ENCODE peak calls at places on chromosomes 1 and 21, in eight cellular contexts. Z is colonic mucosa, H is fibroblast of lung, P is lower lobe of right lung, J is GM23338, O is IMR-90, B is sigmoid colon, T is tibial nerve. D is an unnamed sample.

GRCh38 chr1:31855038-31855845 is 39.4 kb upstream of the SPOCD1 start:
- DNase-seq in Z (peak; percentile 27), O (peak; percentile 75), P (no peak), H (peak; percentile 68), T (no peak), B (peak; percentile 37), J (no peak), D (peak; percentile 34)

GRCh38 chr1:169160845-169161511 is 54.5 kb downstream of the ATP1B1 start:
- DNase-seq in T (no peak), B (peak; percentile 78), O (peak; percentile 52), H (peak; percentile 67), J (no peak), P (no peak), Z (no peak), D (no peak)

GRCh38 chr21:45010096-45010495 is 64.3 kb upstream of the ADARB1 start:
- DNase-seq in H (no peak), J (no peak), T (no peak), P (no peak), Z (no peak), B (no peak), O (no peak), D (no peak)

GRCh38 chr21:26513212-26513611 is 59.9 kb downstream of the CYYR1 start:
- DNase-seq in T (no peak), P (no peak), O (no peak), J (no peak), H (peak; percentile 77), B (no peak), Z (no peak), D (peak; percentile 14)

GRCh38 chr1:170967042-170967910 is 31.9 kb downstream of the MROH9 start:
- DNase-seq in T (peak; percentile 24), H (peak; percentile 45), B (no peak), O (peak; percentile 63), J (peak; percentile 78), P (no peak), Z (no peak), D (peak; percentile 44)

GRCh38 chr1:15432327-15432726 is 5.9 kb upstream of the CTRC start:
- DNase-seq in J (peak; percentile 38), B (no peak), P (no peak), T (no peak), Z (peak; percentile 50), H (no peak), O (no peak), D (no peak)

GRCh38 chr1:174105086-174105485 is 54.2 kb upstream of the RABGAP1L start:
- DNase-seq in T (no peak), H (no peak), J (no peak), B (no peak), Z (no peak), P (no peak), O (no peak), D (no peak)

GRCh38 chr21:34907783-34908423 is 141.2 kb downstream of the RUNX1 start:
- DNase-seq in T (no peak), H (no peak), J (no peak), O (no peak), P (no peak), Z (no peak), B (no peak), D (no peak)

GRCh38 chr1:30049748-30050147 is 673.6 kb downstream of the MATN1 start:
- DNase-seq in P (no peak), B (no peak), H (no peak), Z (no peak), T (no peak), O (no peak), J (no peak), D (no peak)

GRCh38 chr21:34159617-34159883 is 86.2 kb downstream of the MRPS6 start:
- DNase-seq in J (no peak), P (no peak), T (no peak), O (no peak), H (no peak), B (no peak), Z (no peak), D (no peak)

GRCh38 chr1:242847390-242847993 is 323.0 kb upstream of the PLD5 start:
- DNase-seq in T (no peak), J (peak; percentile 63), H (peak; percentile 12), P (no peak), O (no peak), B (no peak), Z (no peak), D (no peak)

GRCh38 chr1:154837034-154837678 is 32.9 kb downstream of the KCNN3 start:
- DNase-seq in B (peak; percentile 87), O (no peak), Z (no peak), H (no peak), P (no peak), J (no peak), T (no peak), D (no peak)

GRCh38 chr1:54016343-54017282 is 1.4 kb downstream of the LDLRAD1 start:
- DNase-seq in O (peak; percentile 20), P (peak; percentile 59), J (peak; percentile 36), B (no peak), T (no peak), Z (peak; percentile 69), H (no peak), D (peak; percentile 38)
- H3K27ac ChIP-seq in O (no peak overlapping the region), P (peak overlapping the region; percentile 11), J (no peak overlapping the region), B (no peak overlapping the region), T (no peak overlapping the region), Z (peak overlapping the region; percentile 17), H (no peak overlapping the region), D (no peak overlapping the region)

DNA sequence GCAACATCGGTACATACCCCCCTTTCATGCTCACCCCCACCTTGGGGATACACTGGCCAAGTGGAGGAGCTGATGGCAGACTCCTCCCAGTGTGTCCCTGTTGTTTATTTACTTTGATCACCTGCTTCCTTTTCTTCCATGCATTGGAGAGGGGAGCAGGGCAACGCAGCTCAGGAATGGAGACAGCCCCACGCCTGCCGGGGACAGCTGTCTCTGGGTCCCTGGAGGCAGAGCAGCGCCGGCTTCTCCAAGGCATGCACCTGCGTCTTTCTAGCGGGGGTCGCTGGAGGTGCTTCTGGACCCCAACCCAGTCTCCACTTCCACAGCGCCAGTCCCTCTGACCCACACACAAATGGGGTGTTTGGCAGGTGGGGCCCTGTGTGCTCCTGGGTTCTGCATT is 4.2 kb downstream of the AJAP1 start:
- DNase-seq in T (no peak), J (no peak), Z (no peak), O (no peak), H (no peak), P (no peak), B (no peak), D (no peak)
- H3K27me3 ChIP-seq in T (no peaks in the 10 kb centered on the region), J (no peaks in the 10 kb centered on the region), Z (peaks cover 32% of the 10 kb centered on the region), O (peaks cover 9% of the 10 kb centered on the region), H (no peaks in the 10 kb centered on the region), P (peaks cover 74% of the 10 kb centered on the region), B (peaks cover 72% of the 10 kb centered on the region), D (peaks cover 18% of the 10 kb centered on the region)

DNA sequence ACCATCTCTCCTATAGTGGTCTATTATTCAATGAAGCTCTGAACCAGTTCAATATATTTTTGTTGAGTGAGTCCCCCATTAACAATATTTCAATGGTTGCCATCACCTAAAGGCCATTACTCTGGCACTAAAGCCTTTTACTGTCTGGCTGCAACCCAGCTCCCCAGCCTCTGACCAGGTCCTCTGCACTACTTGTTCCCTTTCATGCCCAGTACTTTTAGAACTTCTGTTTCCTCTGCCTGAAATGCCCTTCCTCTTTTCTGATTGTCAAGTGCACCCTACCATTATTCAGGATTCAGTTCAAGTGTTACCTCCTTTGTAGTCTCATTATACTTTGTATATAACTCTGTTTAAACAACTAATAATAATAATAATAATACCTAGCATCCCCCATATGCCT is 30.4 kb upstream of the ZFYVE9 start:
- DNase-seq in T (no peak), H (no peak), J (no peak), O (no peak), Z (no peak), B (no peak), P (no peak), D (no peak)
- H3K27ac ChIP-seq in T (no peak overlapping the region), H (no peak overlapping the region), J (no peak overlapping the region), O (no peak overlapping the region), Z (no peak overlapping the region), B (no peak overlapping the region), P (no peak overlapping the region), D (no peak overlapping the region)

DNA sequence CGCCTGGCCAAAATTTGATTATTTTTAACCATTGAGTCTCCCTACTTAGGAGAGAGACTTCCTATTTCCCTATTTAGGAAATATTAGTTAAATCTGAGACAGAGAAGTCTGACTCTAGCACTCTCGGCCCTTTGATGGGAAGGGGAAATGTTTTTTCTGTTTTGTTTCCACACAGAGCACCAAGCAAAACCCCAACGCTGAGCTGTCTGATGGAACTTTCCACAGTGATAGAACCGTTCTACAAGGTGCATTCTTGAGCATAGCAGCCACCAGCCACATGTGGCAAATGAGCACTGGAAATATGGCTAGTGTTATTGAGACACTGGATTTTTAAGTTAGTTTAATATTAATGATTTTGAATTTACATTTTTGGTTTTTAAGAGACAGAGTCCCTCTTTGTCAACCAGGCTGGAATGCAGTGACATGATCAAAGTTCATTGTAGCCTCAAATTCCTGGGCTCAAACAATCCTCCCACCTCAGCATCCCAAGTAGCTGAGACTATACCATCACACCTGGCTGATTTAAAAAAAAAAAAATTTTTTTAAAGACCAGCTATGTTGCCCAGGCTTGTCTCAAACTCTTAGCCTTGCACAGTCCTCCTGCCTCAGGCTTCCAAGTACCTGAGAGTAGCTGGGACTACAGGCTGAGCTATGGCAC is 77.3 kb upstream of the GALNT2 start:
- DNase-seq in H (no peak), P (no peak), B (no peak), T (no peak), Z (no peak), J (no peak), O (no peak), D (no peak)
- H3K27me3 ChIP-seq in H (no peaks in the 10 kb centered on the region), P (no peaks in the 10 kb centered on the region), B (no peaks in the 10 kb centered on the region), T (no peaks in the 10 kb centered on the region), Z (no peaks in the 10 kb centered on the region), J (no peaks in the 10 kb centered on the region), O (peaks cover 4% of the 10 kb centered on the region), D (no peaks in the 10 kb centered on the region)

DNA sequence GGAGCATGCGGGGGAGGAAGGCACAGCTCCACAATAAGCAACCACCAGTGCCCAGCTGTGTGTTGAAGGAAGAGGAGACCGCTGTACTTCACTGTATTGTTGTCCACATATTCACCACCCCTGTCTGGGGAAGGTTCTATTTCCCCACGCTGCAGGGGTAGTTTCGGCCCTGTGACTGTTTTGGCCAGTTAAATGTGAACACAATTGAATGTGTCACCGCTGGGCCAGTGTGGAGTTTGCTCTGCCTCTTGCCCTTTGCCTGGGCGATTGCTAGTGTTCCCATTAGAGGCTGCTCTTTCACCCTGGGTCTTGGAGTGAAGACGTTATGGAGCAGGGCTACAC is 32.6 kb downstream of the UBE4B start:
- DNase-seq in B (no peak), O (no peak), P (peak; percentile 60), J (peak; percentile 44), Z (no peak), H (peak; percentile 28), T (no peak), D (peak; percentile 20)
- H3K27ac ChIP-seq in B (peak overlapping the region; percentile 87), O (peak overlapping the region; percentile 36), P (no peak overlapping the region), J (peak overlapping the region; percentile 32), Z (no peak overlapping the region), H (peak overlapping the region; percentile 52), T (peak overlapping the region; percentile 76), D (peak overlapping the region; percentile 54)

GRCh38 chr1:197912739-197913494 is 4.3 kb upstream of the LHX9 start:
- DNase-seq in O (no peak), B (no peak), J (peak; percentile 46), P (no peak), T (no peak), H (no peak), Z (no peak), D (no peak)
- H3K27me3 ChIP-seq in O (peaks cover 100% of the 10 kb centered on the region), B (peaks cover 100% of the 10 kb centered on the region), J (peaks cover 100% of the 10 kb centered on the region), P (peaks cover 100% of the 10 kb centered on the region), T (peaks cover 8% of the 10 kb centered on the region), H (peaks cover 99% of the 10 kb centered on the region), Z (peaks cover 100% of the 10 kb centered on the region), D (peaks cover 98% of the 10 kb centered on the region)

D was measured in brain microvascular endothelial cell.